ENCODE peak calls at places on chromosomes 1 and 21, in eight cellular contexts. D, L, C, T, W, U, S and P are unnamed samples. For H3K9me3, the result is how much of the 10 kb centered on the place peaks cover.

GRCh38 chr21:46189213-46189958 is 5.1 kb upstream of the SPATC1L start:
- DNase-seq in S (no peak), C (no peak), W (peak), L (no peak), U (no peak), T (peak), D (peak), P (peak)

GRCh38 chr1:30492451-30492850 is 230.9 kb downstream of the MATN1 start:
- DNase-seq in U (no peak), S (no peak), C (no peak), L (no peak), D (no peak), T (no peak), W (no peak), P (peak)

GRCh38 chr1:115958866-115959265 is 17.4 kb upstream of the SLC22A15 start:
- DNase-seq in L (no peak), S (no peak), T (no peak), C (no peak), U (no peak), D (no peak), W (no peak), P (no peak)

GRCh38 chr21:43867332-43867703 is 2.3 kb downstream of the AGPAT3 start:
- DNase-seq in U (no peak), S (no peak), W (no peak), T (no peak), D (no peak), L (no peak), C (no peak), P (no peak)

GRCh38 chr1:208272713-208273112 is 28.5 kb upstream of the PLXNA2 start:
- DNase-seq in U (no peak), D (no peak), L (no peak), T (no peak), W (no peak), S (no peak), C (no peak), P (no peak)

GRCh38 chr1:91655912-91656449 is 155.3 kb downstream of the CDC7 start:
- DNase-seq in C (no peak), T (no peak), L (no peak), D (no peak), S (no peak), W (no peak), U (no peak), P (no peak)

GRCh38 chr1:234107416-234108021 is 203.0 kb downstream of the SLC35F3 start:
- DNase-seq in L (no peak), W (no peak), U (no peak), S (no peak), T (no peak), C (no peak), D (no peak), P (no peak)

GRCh38 chr1:174258148-174258550 is 98.8 kb downstream of the RABGAP1L start:
- DNase-seq in S (peak), T (peak), L (no peak), W (peak), C (no peak), U (peak), D (no peak), P (no peak)

GRCh38 chr1:89149229-89149628 is 23.3 kb upstream of the GBP2 start:
- DNase-seq in L (peak), S (no peak), C (no peak), W (peak), U (no peak), T (peak), D (no peak), P (no peak)

GRCh38 chr1:5492861-5493260 is 499.4 kb downstream of the NPHP4 start:
- DNase-seq in C (no peak), W (no peak), L (no peak), U (no peak), S (no peak), T (no peak), D (no peak), P (no peak)
- H3K9me3 ChIP-seq in C (under half), W (under half), L (under half), U (under half), S (under half), T (under half), D (under half), P (under half)

DNA sequence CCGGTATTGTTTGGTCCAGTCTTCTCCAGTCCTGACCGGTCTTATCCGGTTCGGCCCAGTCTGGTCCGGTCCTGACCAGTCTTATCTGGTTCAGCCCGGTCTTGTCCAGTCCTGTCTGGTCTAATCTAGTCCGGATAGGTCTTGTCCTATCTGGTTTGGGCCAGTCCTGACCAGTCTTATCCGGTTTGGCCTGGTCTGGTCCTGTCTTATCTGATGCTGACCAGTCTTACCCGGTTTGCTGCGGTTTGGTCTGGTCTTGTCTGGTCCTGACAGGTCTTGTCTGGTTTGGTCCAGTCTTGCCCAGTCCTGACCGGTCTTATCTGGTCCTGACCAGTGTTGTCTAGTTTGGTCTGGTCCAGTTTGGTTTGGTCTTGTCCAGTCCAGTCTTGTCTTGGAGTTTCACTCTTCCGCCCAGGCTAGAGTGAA is 30.1 kb downstream of the DHX9 start:
- DNase-seq in T (no peak), L (no peak), W (no peak), C (no peak), D (no peak), U (no peak), S (no peak), P (no peak)
- H3K27ac ChIP-seq in T (peak), L (no peak), W (peak), C (no peak), D (no peak), U (no peak), S (no peak), P (no peak)

DNA sequence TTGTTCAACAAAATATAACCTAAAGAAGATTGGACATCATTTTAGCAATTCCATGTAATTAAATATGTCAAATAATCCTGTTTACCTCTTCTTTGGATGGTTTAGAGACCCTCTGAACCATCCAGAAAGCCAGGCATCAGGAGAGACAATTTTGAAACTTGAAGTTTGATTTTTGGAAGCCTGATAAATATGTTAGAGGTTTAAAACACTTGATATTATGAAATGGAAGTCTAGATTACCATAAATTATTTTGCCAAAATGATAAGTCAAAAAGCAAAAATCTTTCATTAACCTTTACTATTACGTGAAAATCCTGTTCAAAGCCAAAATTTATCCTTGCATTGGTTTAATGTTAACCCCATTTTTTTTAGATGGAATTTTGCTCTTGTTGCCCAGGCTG is 43.5 kb downstream of the CCDC30 start:
- DNase-seq in D (no peak), C (no peak), T (no peak), L (no peak), S (no peak), U (no peak), W (no peak), P (no peak)
- H3K9me3 ChIP-seq in D (under half), C (under half), T (under half), L (under half), S (under half), U (under half), W (under half), P (under half)

GRCh38 chr1:241048558-241048957 is 308.4 kb downstream of the RGS7 start:
- DNase-seq in W (no peak), C (no peak), T (no peak), D (no peak), S (no peak), U (no peak), L (no peak), P (no peak)

DNA sequence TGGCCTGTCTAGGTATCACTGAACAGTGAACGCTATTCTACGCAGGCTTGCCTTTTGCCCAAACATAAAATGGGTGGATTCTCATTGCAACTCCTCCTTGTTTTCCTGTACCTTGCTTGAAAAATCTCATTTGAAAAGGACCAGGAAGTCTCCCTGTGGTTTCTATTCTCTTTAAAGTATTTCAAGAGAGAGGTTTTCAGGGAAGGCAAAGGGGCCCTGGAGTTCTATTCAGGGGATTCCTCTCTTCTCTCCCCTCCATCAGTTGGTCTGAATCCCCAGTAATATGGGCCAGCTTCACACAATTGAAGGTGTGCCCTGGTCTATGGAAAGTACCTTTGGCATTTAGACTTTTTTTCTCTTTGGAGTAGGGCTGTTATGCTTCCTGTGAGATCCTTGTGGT is 311.3 kb downstream of the RGS7 start:
- DNase-seq in D (no peak), U (no peak), C (no peak), T (no peak), S (no peak), L (no peak), W (no peak), P (no peak)
- H3K27ac ChIP-seq in D (no peak), U (no peak), C (no peak), T (no peak), S (no peak), L (no peak), W (no peak), P (no peak)

GRCh38 chr1:82542141-82542540 is 741.4 kb downstream of the ADGRL2 start:
- DNase-seq in L (no peak), T (no peak), S (no peak), U (no peak), C (no peak), W (no peak), D (no peak), P (no peak)
- H3K9me3 ChIP-seq in L (under half), T (under half), S (under half), U (under half), C (under half), W (under half), D (under half), P (under half)

GRCh38 chr1:8374356-8374755 is 56.4 kb downstream of the SLC45A1 start:
- DNase-seq in W (no peak), L (no peak), U (no peak), C (no peak), D (no peak), S (no peak), T (no peak), P (no peak)
- H3K27ac ChIP-seq in W (peak), L (peak), U (no peak), C (no peak), D (peak), S (no peak), T (peak), P (peak)

GRCh38 chr1:106185089-106185488 is 871.4 kb upstream of the PRMT6 start:
- DNase-seq in T (no peak), W (no peak), D (no peak), C (no peak), S (no peak), L (no peak), U (no peak), P (no peak)

GRCh38 chr1:106181866-106182265 is 874.6 kb upstream of the PRMT6 start:
- DNase-seq in C (no peak), W (no peak), S (no peak), D (no peak), L (no peak), T (no peak), U (no peak), P (no peak)
- H3K9me3 ChIP-seq in C (under half), W (under half), S (under half), D (under half), L (under half), T (under half), U (under half), P (under half)

DNA sequence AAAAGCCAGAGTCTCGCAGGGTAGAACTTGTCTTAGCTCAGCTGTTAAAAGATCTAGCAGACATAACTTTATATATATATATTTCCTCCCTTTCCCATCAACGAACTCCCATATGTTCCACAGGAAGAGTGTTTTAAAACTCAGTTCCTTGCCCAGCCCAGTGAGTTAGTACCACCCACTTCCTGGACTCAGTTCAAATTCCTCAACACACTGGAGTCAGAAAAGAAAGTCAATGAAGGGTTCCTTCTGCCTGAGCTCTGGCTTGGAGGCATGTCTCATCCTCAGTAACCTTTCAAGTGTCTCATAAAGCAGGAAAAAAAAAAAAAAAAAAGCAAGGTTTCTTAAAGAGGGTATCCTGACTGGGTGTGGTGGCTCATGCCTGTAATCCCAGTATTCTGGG is 15.6 kb downstream of the TPM3 start:
- DNase-seq in T (peak), U (no peak), S (no peak), D (no peak), L (no peak), C (no peak), W (peak), P (no peak)
- H3K27ac ChIP-seq in T (no peak), U (no peak), S (no peak), D (peak), L (no peak), C (no peak), W (no peak), P (no peak)

GRCh38 chr1:194069831-194070218 is 883.4 kb upstream of the B3GALT2 start:
- DNase-seq in U (no peak), D (no peak), W (no peak), C (no peak), S (no peak), T (no peak), L (no peak), P (no peak)

GRCh38 chr1:194071200-194071599 is 884.8 kb upstream of the B3GALT2 start:
- DNase-seq in C (no peak), S (no peak), W (no peak), U (no peak), T (no peak), D (no peak), L (no peak), P (no peak)

GRCh38 chr1:194069168-194069830 is 882.9 kb upstream of the B3GALT2 start:
- DNase-seq in D (peak), T (peak), U (no peak), W (peak), S (no peak), C (no peak), L (peak), P (peak)

GRCh38 chr1:194067772-194068171 is 881.4 kb upstream of the B3GALT2 start:
- DNase-seq in L (no peak), U (no peak), D (no peak), T (no peak), C (no peak), S (no peak), W (no peak), P (no peak)

DNA sequence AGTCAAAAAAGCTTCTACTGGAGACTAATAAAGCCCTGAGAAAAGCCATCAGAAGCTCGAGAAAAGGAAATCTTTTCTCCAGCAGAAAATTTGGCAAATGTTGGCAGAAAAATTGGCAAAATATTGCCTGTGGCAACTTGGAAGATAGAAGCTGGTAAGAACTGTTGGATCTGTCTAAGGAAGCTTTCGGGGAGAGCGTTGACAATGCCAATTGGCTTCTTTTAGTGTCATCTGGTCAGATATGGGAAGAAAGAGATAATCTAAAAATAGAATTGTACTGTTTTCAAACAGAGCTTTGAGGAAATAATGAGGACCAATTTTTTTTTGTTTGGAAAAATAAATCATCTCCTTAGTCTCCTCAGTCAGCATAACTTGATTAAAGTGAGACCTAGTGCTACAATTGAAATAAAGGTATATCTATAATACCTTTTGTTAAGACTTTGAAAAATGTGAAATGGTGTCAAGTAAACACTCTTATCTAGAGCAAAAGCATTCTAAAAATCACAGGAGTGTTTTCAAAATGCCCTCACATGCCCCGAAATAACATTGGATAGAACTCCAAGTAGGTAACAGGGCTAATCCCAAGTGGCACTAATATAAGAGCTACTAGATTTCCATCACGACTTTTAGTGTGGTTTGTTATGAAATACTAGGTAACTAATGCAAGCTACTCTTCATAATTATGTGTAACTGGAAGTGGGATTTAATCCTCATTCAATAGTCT is 882.2 kb upstream of the B3GALT2 start:
- DNase-seq in C (no peak), T (no peak), U (no peak), D (no peak), S (no peak), L (no peak), W (no peak), P (no peak)
- H3K9me3 ChIP-seq in C (under half), T (under half), U (under half), D (under half), S (under half), L (under half), W (under half), P (under half)

DNA sequence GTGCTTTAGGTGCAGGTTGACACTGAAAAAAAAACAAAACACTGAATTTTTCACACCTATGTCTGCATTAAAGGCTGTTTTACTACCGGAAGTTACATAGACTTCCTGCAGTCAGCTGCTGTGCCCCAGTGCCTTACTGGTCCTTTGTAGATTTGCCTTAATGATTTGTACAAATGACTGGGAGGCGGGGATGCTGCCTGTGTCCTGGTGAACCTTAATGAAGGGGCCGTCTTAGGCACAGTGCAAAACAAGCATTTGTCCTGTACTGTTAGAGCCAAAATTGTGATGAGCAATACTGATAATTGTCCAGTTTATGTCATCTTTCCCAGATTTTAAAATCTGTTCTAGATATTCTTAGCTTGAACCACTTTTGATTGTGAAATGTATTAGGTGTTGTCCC is 90.9 kb upstream of the PGD start:
- DNase-seq in U (peak), T (no peak), W (no peak), D (no peak), S (no peak), L (no peak), C (no peak), P (no peak)
- H3K27ac ChIP-seq in U (no peak), T (no peak), W (no peak), D (no peak), S (no peak), L (no peak), C (no peak), P (peak)